ENCODE peak calls at places on chromosomes 12 and 14, in seven cellular contexts. B is activated T-cell treated with anti-CD3 and anti-CD28 coated beads, Interleukin-2, amount 50 U/mL, for 48 hours; F is COR-L47; G is NCI-H2171 treated with DMSO at 0.1 percent for 48 hours; X is NCI-H2081; E is amniotic epithelial cell; Z is HuH-7. N is an unnamed sample.

GRCh38 chr12:88471641-88472040 is 108.6 kb downstream of the KITLG start:
- DNase-seq in Z (no peak), F (no peak), E (peak), G (no peak), B (no peak), X (no peak), N (no peak)

GRCh38 chr12:124898200-124898950 is 16.1 kb downstream of the UBC start:
- DNase-seq in F (peak), X (peak), B (peak), G (peak), E (peak), Z (no peak), N (no peak)

GRCh38 chr12:132026061-132026795 is 76.5 kb downstream of the EP400 start:
- DNase-seq in Z (no peak), G (no peak), F (no peak), B (no peak), X (no peak), E (peak), N (no peak)

GRCh38 chr12:29103539-29103974 is 45.5 kb upstream of the FAR2 start:
- DNase-seq in X (no peak), F (no peak), E (no peak), B (peak), Z (no peak), G (no peak), N (peak)

GRCh38 chr12:22206111-22206728 is 128.3 kb downstream of the ST8SIA1 start:
- DNase-seq in Z (no peak), G (no peak), F (no peak), E (no peak), B (no peak), X (no peak), N (no peak)

GRCh38 chr12:2796187-2796663 is 1.5 kb downstream of the FKBP4 start:
- DNase-seq in X (peak), Z (peak), G (no peak), F (no peak), B (no peak), E (no peak), N (no peak)

GRCh38 chr14:85618978-85619377 is 89.0 kb downstream of the FLRT2 start:
- DNase-seq in B (no peak), X (no peak), E (no peak), Z (no peak), G (no peak), F (no peak), N (no peak)

GRCh38 chr12:98146487-98146886 is 368.9 kb upstream of the TMPO start:
- DNase-seq in Z (no peak), E (no peak), B (no peak), X (no peak), G (no peak), F (no peak), N (no peak)

GRCh38 chr12:14396071-14396470 is 30.6 kb downstream of the ATF7IP start:
- DNase-seq in E (no peak), X (no peak), Z (no peak), F (no peak), G (no peak), B (no peak), N (no peak)

GRCh38 chr12:64445490-64445889 is 6.4 kb upstream of the TBK1 start:
- DNase-seq in Z (no peak), G (no peak), B (no peak), F (no peak), X (no peak), E (no peak), N (no peak)

GRCh38 chr12:124837958-124838803 is 25.5 kb downstream of the SCARB1 start:
- DNase-seq in G (peak), Z (peak), B (no peak), F (peak), X (peak), E (peak), N (peak)

GRCh38 chr14:36660736-36661505 is 739 bp upstream of the PAX9 start:
- DNase-seq in B (no peak), Z (no peak), F (no peak), X (peak), E (no peak), G (peak), N (no peak)

GRCh38 chr14:73712540-73713141 is 1.5 kb downstream of the PNMA1 start:
- DNase-seq in E (no peak), F (peak), G (peak), B (peak), Z (no peak), X (peak), N (no peak)

GRCh38 chr14:101554991-101555668 is 6.2 kb upstream of the DIO3 start:
- DNase-seq in G (no peak), Z (peak), F (no peak), X (no peak), B (no peak), E (no peak), N (no peak)

GRCh38 chr12:57688931-57689330 is 5.0 kb upstream of the OS9 start:
- DNase-seq in E (no peak), F (no peak), B (no peak), G (no peak), Z (no peak), X (no peak), N (no peak)

GRCh38 chr14:106522990-106523389 is 996.6 kb downstream of the TMEM121 start:
- DNase-seq in F (no peak), G (no peak), E (no peak), B (no peak), Z (no peak), X (no peak), N (no peak)

GRCh38 chr14:54556535-54556934 is 10.4 kb upstream of the SAMD4A start:
- DNase-seq in Z (no peak), F (no peak), E (peak), X (no peak), B (no peak), G (no peak), N (no peak)

GRCh38 chr14:60064491-60065072 is 27.1 kb upstream of the PCNX4 start:
- DNase-seq in E (peak), F (peak), G (peak), B (no peak), X (peak), Z (no peak), N (peak)

GRCh38 chr12:45290218-45290609 is 74.3 kb downstream of the ANO6 start:
- DNase-seq in B (no peak), X (no peak), F (no peak), E (peak), G (no peak), Z (no peak), N (no peak)

GRCh38 chr12:2268478-2269286 is 215.9 kb downstream of the CACNA1C start:
- DNase-seq in G (no peak), E (peak), F (no peak), X (no peak), B (no peak), Z (no peak), N (no peak)

GRCh38 chr12:80277732-80278131 is 166.3 kb upstream of the PTPRQ start:
- DNase-seq in B (no peak), Z (no peak), E (no peak), X (peak), G (no peak), F (no peak), N (no peak)

GRCh38 chr14:22875748-22876319 is 4.3 kb downstream of the LRP10 start:
- DNase-seq in F (no peak), X (no peak), E (no peak), B (no peak), Z (no peak), G (no peak), N (no peak)

GRCh38 chr12:42486407-42486806 is 103.1 kb downstream of the PRICKLE1 start:
- DNase-seq in B (no peak), F (no peak), E (no peak), G (no peak), Z (no peak), X (no peak), N (no peak)

GRCh38 chr14:33564774-33565630 is 385.9 kb downstream of the EGLN3 start:
- DNase-seq in E (peak), F (no peak), B (no peak), X (peak), Z (no peak), G (no peak), N (no peak)

GRCh38 chr12:132196038-132196872 is 52.0 kb downstream of the NOC4L start:
- DNase-seq in X (no peak), F (peak), E (no peak), B (no peak), G (no peak), Z (no peak), N (no peak)

GRCh38 chr12:6612247-6612646 is 5.1 kb upstream of the CHD4 start:
- DNase-seq in B (peak), X (no peak), E (no peak), G (no peak), Z (no peak), F (no peak), N (no peak)

GRCh38 chr14:70771781-70772212 is 37.5 kb downstream of the MAP3K9 start:
- DNase-seq in X (no peak), G (no peak), B (no peak), Z (no peak), E (peak), F (no peak), N (no peak)

GRCh38 chr14:23436327-23437141 is 1.1 kb upstream of the MYH7 start:
- DNase-seq in F (no peak), B (no peak), Z (no peak), G (peak), X (no peak), E (peak), N (peak)

GRCh38 chr12:10170199-10170598 is 1.7 kb downstream of the OLR1 start:
- DNase-seq in Z (no peak), F (no peak), E (peak), B (no peak), X (no peak), G (no peak), N (no peak)

GRCh38 chr12:93790472-93791152 is 113.4 kb downstream of the CRADD start:
- DNase-seq in Z (no peak), F (no peak), G (no peak), E (peak), B (no peak), X (no peak), N (no peak)